ENCODE peak calls at places on chromosome 3, in eight cellular contexts. P, G, Q, M, R, F, W and K are unnamed samples.

GRCh38 chr3:81728766-81729544 is 32.5 kb downstream of the GBE1 start:
- DNase-seq in P (no peak), G (peak; percentile 47), Q (no peak), M (no peak), R (no peak), F (no peak), W (no peak), K (no peak)

GRCh38 chr3:194976049-194976451 is 290.4 kb downstream of the FAM43A start:
- DNase-seq in P (no peak), G (no peak), Q (no peak), M (no peak), R (no peak), F (no peak), W (no peak), K (no peak)

GRCh38 chr3:55541016-55541415 is 53.9 kb upstream of the WNT5A start:
- DNase-seq in P (no peak), G (no peak), Q (no peak), M (no peak), R (no peak), F (no peak), W (no peak), K (no peak)

GRCh38 chr3:71048948-71049347 is 534.6 kb downstream of the FOXP1 start:
- DNase-seq in P (no peak), G (peak; percentile 88), Q (no peak), M (peak; percentile 69), R (no peak), F (peak; percentile 41), W (no peak), K (no peak)

GRCh38 chr3:33980252-33980651 is 181.8 kb downstream of the PDCD6IP start:
- DNase-seq in P (peak; percentile 20), G (peak; percentile 31), Q (peak; percentile 8), M (no peak), R (peak; percentile 11), F (no peak), W (no peak), K (no peak)

GRCh38 chr3:172803489-172803888 is 53.0 kb downstream of the ECT2 start:
- DNase-seq in P (no peak), G (no peak), Q (no peak), M (no peak), R (no peak), F (no peak), W (no peak), K (no peak)

GRCh38 chr3:173599673-173600072 is 202.1 kb downstream of the NLGN1 start:
- DNase-seq in P (no peak), G (no peak), Q (no peak), M (no peak), R (no peak), F (no peak), W (no peak), K (no peak)

GRCh38 chr3:149812165-149812605 is 830 bp upstream of the RNF13 start:
- DNase-seq in P (no peak), G (no peak), Q (no peak), M (no peak), R (no peak), F (no peak), W (no peak), K (no peak)

GRCh38 chr3:24338409-24338808 is 156.2 kb downstream of the THRB start:
- DNase-seq in P (no peak), G (no peak), Q (no peak), M (no peak), R (no peak), F (no peak), W (no peak), K (no peak)

GRCh38 chr3:11212301-11212613 is 58.0 kb downstream of the HRH1 start:
- DNase-seq in P (no peak), G (peak; percentile 42), Q (peak; percentile 13), M (no peak), R (no peak), F (peak; percentile 10), W (no peak), K (peak; percentile 40)

GRCh38 chr3:131731709-131732108 is 228.9 kb upstream of the MRPL3 start:
- DNase-seq in P (no peak), G (no peak), Q (no peak), M (no peak), R (no peak), F (no peak), W (no peak), K (no peak)

GRCh38 chr3:50600841-50601591 is 10.6 kb downstream of the CISH start:
- DNase-seq in P (peak; percentile 82), G (peak; percentile 87), Q (peak; percentile 77), M (peak; percentile 95), R (no peak), F (peak; percentile 97), W (peak; percentile 96), K (peak; percentile 99)

GRCh38 chr3:21703291-21703690 is 47.7 kb downstream of the ZNF385D start:
- DNase-seq in P (no peak), G (no peak), Q (no peak), M (no peak), R (no peak), F (no peak), W (no peak), K (no peak)

GRCh38 chr3:24763421-24763820 is 268.8 kb upstream of the THRB start:
- DNase-seq in P (no peak), G (no peak), Q (no peak), M (no peak), R (no peak), F (no peak), W (no peak), K (no peak)

GRCh38 chr3:71984843-71985594 is 200.1 kb upstream of the PROK2 start:
- DNase-seq in P (no peak), G (no peak), Q (no peak), M (peak; percentile 32), R (peak; percentile 97), F (peak; percentile 37), W (no peak), K (no peak)

GRCh38 chr3:98099848-98100247 is 12.9 kb downstream of the OR5AC2 start:
- DNase-seq in P (no peak), G (no peak), Q (no peak), M (no peak), R (no peak), F (no peak), W (no peak), K (no peak)

GRCh38 chr3:23567917-23568316 is 237.8 kb upstream of the UBE2E1 start:
- DNase-seq in P (no peak), G (peak; percentile 76), Q (peak; percentile 36), M (no peak), R (no peak), F (no peak), W (no peak), K (no peak)

GRCh38 chr3:31668258-31668657 is 135.5 kb downstream of the STT3B start:
- DNase-seq in P (no peak), G (no peak), Q (no peak), M (no peak), R (no peak), F (no peak), W (no peak), K (no peak)

GRCh38 chr3:24377218-24377993 is 117.2 kb downstream of the THRB start:
- DNase-seq in P (no peak), G (no peak), Q (no peak), M (no peak), R (no peak), F (no peak), W (no peak), K (peak; percentile 64)

GRCh38 chr3:132628157-132628556 is 31.1 kb downstream of the ACKR4 start:
- DNase-seq in P (no peak), G (no peak), Q (no peak), M (no peak), R (no peak), F (no peak), W (no peak), K (no peak)

GRCh38 chr3:58214484-58215316 is 3.9 kb upstream of the DNASE1L3 start:
- DNase-seq in P (no peak), G (no peak), Q (no peak), M (peak; percentile 24), R (peak; percentile 96), F (no peak), W (peak; percentile 88), K (no peak)

DNA sequence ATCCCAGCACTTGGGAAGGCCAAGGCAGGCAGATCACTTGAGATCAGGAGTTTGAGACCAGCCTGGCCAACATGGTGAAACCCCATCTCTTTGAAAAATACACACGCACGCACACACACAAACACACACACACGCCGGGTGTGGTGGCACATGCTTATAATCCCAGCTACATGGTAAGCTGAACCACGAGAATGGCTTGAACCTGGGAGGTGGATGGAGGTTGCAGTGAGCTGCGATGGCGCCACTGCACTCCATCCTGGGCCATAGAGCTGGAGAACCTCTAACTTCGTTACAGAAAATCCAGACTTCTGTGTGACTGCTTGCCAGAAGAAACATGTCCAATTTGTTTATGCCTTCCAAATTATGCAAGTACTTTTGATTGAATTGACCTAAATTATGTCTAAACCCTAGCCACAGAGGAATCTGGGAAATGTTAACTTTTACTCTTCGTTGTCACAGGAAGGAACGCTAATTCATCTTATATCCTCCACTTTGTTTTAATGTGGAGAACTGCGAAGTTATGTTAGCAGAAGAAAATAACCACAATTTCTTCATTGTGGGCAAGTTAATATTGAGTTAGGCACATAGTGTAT is 21.7 kb downstream of the TRIM59 start:
- DNase-seq in P (no peak), G (no peak), Q (no peak), M (no peak), R (no peak), F (no peak), W (no peak), K (no peak)
- TF ChIP-seq POLR2AphosphoS5 in P (peak; percentile 46), G (no peak), Q (no peak), M (no peak), R (no peak), F (no peak), W (no peak), K (no peak)

GRCh38 chr3:44883213-44883955 is 9.0 kb downstream of the TGM4 start:
- DNase-seq in P (no peak), G (no peak), Q (no peak), M (no peak), R (no peak), F (no peak), W (no peak), K (no peak)
- TF ChIP-seq CTCF in P (peak; percentile 24), G (no peak), Q (no peak), M (no peak), R (no peak), F (no peak), W (no peak), K (no peak)

GRCh38 chr3:15858547-15859506 is 61.0 kb upstream of the ANKRD28 start:
- DNase-seq in P (peak; percentile 66), G (peak; percentile 20), Q (no peak), M (peak; percentile 80), R (peak; percentile 26), F (peak; percentile 85), W (peak; percentile 95), K (no peak)

GRCh38 chr3:15861163-15861562 is 63.4 kb upstream of the ANKRD28 start:
- DNase-seq in P (peak; percentile 26), G (no peak), Q (no peak), M (no peak), R (no peak), F (no peak), W (no peak), K (no peak)

GRCh38 chr3:15860014-15860934 is 62.5 kb upstream of the ANKRD28 start:
- DNase-seq in P (peak; percentile 47), G (peak; percentile 32), Q (peak; percentile 49), M (peak; percentile 46), R (no peak), F (peak; percentile 29), W (peak; percentile 90), K (peak; percentile 75)

GRCh38 chr3:15859507-15860013 is 61.8 kb upstream of the ANKRD28 start:
- DNase-seq in P (peak; percentile 96), G (peak; percentile 82), Q (peak; percentile 52), M (peak; percentile 86), R (no peak), F (peak; percentile 86), W (peak; percentile 93), K (peak; percentile 87)
- TF ChIP-seq POLR2A in P (peak; percentile 76), G (no peak), Q (no peak), M (peak; percentile 60), R (peak; percentile 64), F (no peak), W (no peak), K (no peak)

GRCh38 chr3:129123314-129124060 is 1.9 kb upstream of the RAB43 start:
- DNase-seq in P (no peak), G (no peak), Q (no peak), M (peak; percentile 27), R (no peak), F (no peak), W (peak; percentile 69), K (no peak)
- TF ChIP-seq POLR2AphosphoS5 in P (no peak), G (no peak), Q (no peak), M (no peak), R (no peak), F (no peak), W (no peak), K (no peak)